ENCODE peak calls at places on chromosome 7, in four cellular contexts. Y is GM10248; N is left colon; M is stimulated activated CD4-positive, alpha-beta T cell treated with anti-CD3 and anti-CD28 coated beads, Interleukin-2, amount 100 ng/mL, for 24 hours. S is an unnamed sample.

GRCh38 chr7:29839302-29839701 is 33.0 kb downstream of the WIPF3 start:
- DNase-seq in M (no peak), Y (no peak), N (no peak), S (no peak)

GRCh38 chr7:78530351-78530750 is 731.8 kb downstream of the PHTF2 start:
- DNase-seq in M (no peak), Y (no peak), N (no peak), S (no peak)

GRCh38 chr7:8190121-8190895 is 71.7 kb downstream of the ICA1 start:
- DNase-seq in N (no peak), Y (peak), M (peak), S (peak)

GRCh38 chr7:110502893-110503465 is 587.9 kb upstream of the LRRN3 start:
- DNase-seq in N (no peak), M (no peak), Y (no peak), S (no peak)

GRCh38 chr7:24734306-24734705 is 23.0 kb downstream of the GSDME start:
- DNase-seq in M (no peak), N (no peak), Y (no peak), S (no peak)

GRCh38 chr7:16563281-16564022 is 36.8 kb downstream of the LRRC72 start:
- DNase-seq in N (no peak), Y (no peak), M (no peak), S (no peak)

GRCh38 chr7:132312531-132313070 is 263.7 kb downstream of the PLXNA4 start:
- DNase-seq in M (no peak), N (no peak), Y (no peak), S (no peak)

GRCh38 chr7:16067695-16068094 is 353.6 kb downstream of the CRPPA start:
- DNase-seq in M (no peak), Y (no peak), N (no peak), S (no peak)

GRCh38 chr7:47258798-47259197 is 323.1 kb downstream of the TNS3 start:
- DNase-seq in M (no peak), N (no peak), Y (no peak), S (no peak)

GRCh38 chr7:127252380-127252718 is 392 bp downstream of the GRM8 start:
- DNase-seq in N (no peak), M (no peak), Y (no peak), S (no peak)

GRCh38 chr7:98616381-98617050 is 569 bp upstream of the NPTX2 start:
- DNase-seq in N (no peak), M (no peak), Y (peak), S (no peak)

GRCh38 chr7:19113855-19114590 is 3.4 kb downstream of the TWIST1 start:
- DNase-seq in N (no peak), M (no peak), Y (no peak), S (no peak)